ENCODE peak calls at places on chromosomes 2 and 18, in seven cellular contexts. J is sciatic nerve, I is HFFc6, M is brain microvascular endothelial cell, V is C1 segment of cervical spinal cord, A is lower leg skin, F is kidney epithelial cell. S is an unnamed sample.
A peak's percentile ranks its signal among the peaks of the same experiment; 100 is the strongest.

GRCh38 chr2:189798312-189799029 is 14.2 kb downstream of the PMS1 start:
- DNase-seq in J (no peak), V (no peak), A (no peak), F (no peak), M (peak; percentile 25), I (peak; percentile 64), S (no peak)

GRCh38 chr18:78776706-78777105 is 202.9 kb upstream of the SALL3 start:
- DNase-seq in A (peak; percentile 40), V (no peak), J (peak; percentile 21), F (no peak), I (no peak), M (no peak), S (no peak)

GRCh38 chr2:63840081-63840784 is 1.5 kb upstream of the UGP2 start:
- DNase-seq in M (no peak), J (no peak), A (no peak), F (no peak), V (no peak), I (no peak), S (peak; percentile 25)

GRCh38 chr2:221447310-221447709 is 124.8 kb downstream of the EPHA4 start:
- DNase-seq in I (no peak), V (no peak), F (no peak), J (no peak), M (peak; percentile 50), A (no peak), S (no peak)

GRCh38 chr18:2978626-2979025 is 34.3 kb downstream of the LPIN2 start:
- DNase-seq in M (peak; percentile 88), I (peak; percentile 83), J (no peak), V (no peak), A (no peak), F (no peak), S (no peak)

GRCh38 chr2:190911813-190912212 is 31.2 kb downstream of the GLS start:
- DNase-seq in A (no peak), I (no peak), F (no peak), M (no peak), V (no peak), J (no peak), S (no peak)

GRCh38 chr2:113979172-113980128 is 89.6 kb downstream of the ACTR3 start:
- DNase-seq in V (no peak), F (no peak), A (no peak), M (no peak), I (no peak), J (no peak), S (no peak)

GRCh38 chr2:186976329-186976728 is 127.4 kb upstream of the ZSWIM2 start:
- DNase-seq in V (no peak), M (no peak), J (no peak), I (no peak), A (peak; percentile 34), F (no peak), S (no peak)

GRCh38 chr18:48802543-48803428 is 148.0 kb downstream of the SMAD7 start:
- DNase-seq in J (peak; percentile 25), V (no peak), I (no peak), F (no peak), A (peak; percentile 84), M (no peak), S (no peak)

GRCh38 chr2:74053959-74054715 is 69.4 kb downstream of the TET3 start:
- DNase-seq in V (no peak), I (no peak), M (no peak), J (no peak), A (no peak), F (no peak), S (no peak)

GRCh38 chr2:178512491-178512890 is 32.2 kb downstream of the PLEKHA3 start:
- DNase-seq in F (peak; percentile 74), J (no peak), V (no peak), M (no peak), A (no peak), I (peak; percentile 37), S (no peak)

GRCh38 chr2:80363951-80364350 is 59.4 kb upstream of the LRRTM1 start:
- DNase-seq in F (no peak), I (no peak), A (no peak), V (no peak), J (no peak), M (no peak), S (no peak)

S was measured in gastrocnemius medialis.